ENCODE peak calls at places on chromosomes 5 and 9, in seven cellular contexts. C is caudate nucleus, G is neural progenitor cell, R is right atrium auricular region, H is uterus, U is transverse colon, E is coronary artery. F is an unnamed sample.

GRCh38 chr9:2093920-2094597 is 78.9 kb downstream of the SMARCA2 start:
- DNase-seq in R (no peak), G (no peak), E (no peak), U (no peak), C (no peak), H (no peak), F (no peak)

GRCh38 chr9:129458663-129459549 is 162.0 kb downstream of the C9orf50 start:
- DNase-seq in E (peak), C (no peak), R (no peak), H (peak), G (peak), U (peak), F (peak)

GRCh38 chr5:142514196-142514595 is 171.7 kb downstream of the FGF1 start:
- DNase-seq in R (no peak), E (no peak), C (no peak), G (no peak), H (no peak), U (no peak), F (no peak)

GRCh38 chr5:168332042-168332441 is 40.6 kb downstream of the WWC1 start:
- DNase-seq in U (no peak), H (no peak), E (no peak), R (no peak), C (no peak), G (no peak), F (no peak)

GRCh38 chr5:176629853-176630680 is at the start of the genes EIF4E1B and SNCB:
- DNase-seq in C (no peak), H (no peak), G (peak), U (no peak), R (no peak), E (no peak), F (no peak)

GRCh38 chr5:173582198-173583092 is 34.0 kb downstream of the BOD1 start:
- DNase-seq in E (peak), C (no peak), G (no peak), R (no peak), U (no peak), H (no peak), F (no peak)

GRCh38 chr5:154444559-154445421 is 1.0 kb upstream of the SAP30L start:
- DNase-seq in H (no peak), E (peak), R (no peak), C (no peak), G (peak), U (peak), F (peak)

GRCh38 chr9:122205176-122205575 is 23.6 kb downstream of the LHX6 start:
- DNase-seq in R (no peak), C (no peak), H (no peak), E (no peak), G (no peak), U (no peak), F (no peak)

GRCh38 chr9:112203536-112203935 is 28.4 kb upstream of the SUSD1 start:
- DNase-seq in R (no peak), U (no peak), G (no peak), E (no peak), H (no peak), C (no peak), F (no peak)

DNA sequence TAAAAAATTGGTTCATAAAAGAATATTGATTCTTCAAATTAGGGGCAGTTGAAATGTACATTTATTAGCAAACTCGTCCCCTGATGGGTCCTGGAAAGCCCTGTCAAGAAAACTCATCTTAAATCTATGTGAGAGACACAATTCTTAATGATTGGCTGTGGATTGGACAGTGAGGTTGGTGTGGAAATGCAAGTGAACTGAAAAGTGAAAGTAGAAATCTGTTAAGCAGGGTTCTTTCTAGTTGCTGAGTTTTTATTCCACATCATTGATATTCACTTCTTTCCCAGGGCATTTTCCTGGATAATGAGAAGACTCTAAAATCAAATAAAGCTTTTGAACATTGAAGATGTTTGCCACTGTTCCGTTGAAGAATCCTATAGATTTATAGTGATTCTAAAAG is 292.4 kb downstream of the MAST4 start:
- DNase-seq in E (no peak), H (no peak), C (no peak), G (no peak), U (no peak), R (no peak), F (no peak)
- H3K27ac ChIP-seq in E (no peak), H (peak), C (no peak), G (no peak), U (no peak), R (peak), F (no peak)

GRCh38 chr9:124299519-124300090 is 41.9 kb downstream of the NEK6 start:
- DNase-seq in G (no peak), C (no peak), U (no peak), E (no peak), H (no peak), R (no peak), F (no peak)
- H3K27ac ChIP-seq in G (no peak), C (no peak), U (no peak), E (no peak), H (no peak), R (no peak), F (no peak)

GRCh38 chr5:36919238-36919637 is 42.7 kb downstream of the NIPBL start:
- DNase-seq in G (no peak), R (no peak), H (no peak), C (no peak), E (no peak), U (no peak), F (no peak)

GRCh38 chr5:36919650-36920049 is 43.1 kb downstream of the NIPBL start:
- DNase-seq in G (no peak), C (no peak), H (no peak), R (no peak), U (no peak), E (no peak), F (no peak)

GRCh38 chr5:36915653-36916052 is 39.1 kb downstream of the NIPBL start:
- DNase-seq in H (no peak), R (no peak), E (no peak), U (no peak), G (no peak), C (no peak), F (no peak)
- H3K27ac ChIP-seq in H (no peak), R (no peak), E (no peak), U (no peak), G (no peak), C (no peak), F (no peak)

GRCh38 chr5:146680846-146681585 is 165.0 kb upstream of the GPR151 start:
- DNase-seq in G (no peak), H (no peak), E (no peak), R (no peak), C (no peak), U (no peak), F (no peak)
- H3K27ac ChIP-seq in G (no peak), H (no peak), E (no peak), R (no peak), C (peak), U (peak), F (no peak)

GRCh38 chr5:127960126-127960744 is 123.3 kb upstream of the SLC12A2 start:
- DNase-seq in R (no peak), G (no peak), C (no peak), H (no peak), E (no peak), U (no peak), F (no peak)
- H3K27ac ChIP-seq in R (peak), G (no peak), C (no peak), H (no peak), E (no peak), U (peak), F (no peak)

GRCh38 chr5:111742166-111742565 is 14.8 kb downstream of the NREP start:
- DNase-seq in G (no peak), H (no peak), C (no peak), R (no peak), U (no peak), E (no peak), F (no peak)
- H3K27ac ChIP-seq in G (no peak), H (peak), C (no peak), R (peak), U (peak), E (no peak), F (no peak)

GRCh38 chr5:115475768-115476167 is 68.8 kb downstream of the FEM1C start:
- DNase-seq in U (no peak), R (no peak), C (no peak), G (no peak), E (no peak), H (no peak), F (no peak)

GRCh38 chr5:115471674-115472073 is 72.9 kb downstream of the FEM1C start:
- DNase-seq in E (no peak), U (no peak), H (no peak), G (no peak), R (peak), C (no peak), F (peak)

GRCh38 chr5:115469904-115470516 is 74.6 kb downstream of the FEM1C start:
- DNase-seq in R (no peak), C (no peak), H (no peak), E (no peak), U (no peak), G (no peak), F (no peak)

GRCh38 chr5:115470921-115471320 is 73.7 kb downstream of the FEM1C start:
- DNase-seq in R (no peak), E (no peak), G (no peak), U (no peak), C (no peak), H (no peak), F (no peak)

DNA sequence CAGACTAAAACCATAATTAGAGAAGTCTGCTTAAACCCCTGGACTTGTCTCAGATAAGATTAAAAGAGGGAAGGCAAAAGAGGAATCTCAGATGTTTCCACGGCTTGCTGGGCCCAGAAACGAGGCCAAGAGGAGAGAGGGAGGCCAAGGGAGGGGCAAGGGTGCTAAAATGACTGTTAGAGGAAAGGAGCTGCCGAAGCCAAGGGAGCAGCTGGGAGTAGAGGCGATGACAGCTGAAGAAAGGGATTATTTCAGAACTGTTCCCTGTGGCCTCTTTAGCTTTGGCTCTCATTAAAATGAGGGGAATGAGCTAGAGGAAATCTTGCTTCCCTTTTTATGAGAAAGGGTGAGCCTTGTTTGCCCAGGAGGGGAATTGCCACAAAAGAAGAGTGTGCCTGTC is 72.0 kb downstream of the FEM1C start:
- DNase-seq in C (no peak), G (no peak), H (no peak), U (no peak), E (no peak), R (no peak), F (no peak)
- H3K27ac ChIP-seq in C (no peak), G (no peak), H (no peak), U (no peak), E (no peak), R (no peak), F (no peak)

DNA sequence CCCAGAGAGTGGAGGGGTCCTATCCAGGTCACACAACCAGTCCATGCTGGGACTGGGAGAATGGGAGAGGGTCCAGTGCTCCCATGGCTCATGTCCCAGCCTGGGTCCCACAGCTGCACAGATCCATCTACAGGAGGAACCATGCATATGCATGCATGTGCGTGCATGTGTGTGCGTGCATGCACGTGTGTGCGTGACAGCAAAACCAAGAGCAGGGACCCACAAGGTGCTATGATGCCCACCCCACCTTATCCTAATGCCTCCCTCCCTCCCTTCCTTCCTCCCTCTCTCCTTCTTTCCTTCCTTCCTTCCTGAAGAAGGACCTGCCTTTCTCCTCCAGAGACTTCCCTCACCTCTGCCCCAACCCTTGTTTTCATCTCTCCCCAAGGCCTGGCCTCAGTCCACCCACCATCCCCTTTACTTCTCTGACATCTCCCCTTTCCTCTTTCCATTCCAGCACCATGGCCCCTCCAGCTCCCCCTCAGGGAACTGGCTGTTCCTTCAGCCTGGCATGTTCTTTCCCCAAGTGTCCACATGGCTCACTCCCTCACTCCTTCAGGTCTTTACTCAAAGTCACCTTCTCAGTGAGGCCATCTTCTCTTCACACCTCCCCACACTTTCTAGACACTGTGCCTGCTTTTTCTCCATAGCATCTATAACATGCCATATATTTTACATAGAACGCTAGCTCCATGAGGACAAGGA is 21.8 kb downstream of the AQP7 start:
- DNase-seq in E (no peak), R (no peak), C (no peak), U (no peak), H (no peak), G (no peak), F (no peak)
- H3K27ac ChIP-seq in E (no peak), R (peak), C (no peak), U (no peak), H (no peak), G (no peak), F (no peak)

DNA sequence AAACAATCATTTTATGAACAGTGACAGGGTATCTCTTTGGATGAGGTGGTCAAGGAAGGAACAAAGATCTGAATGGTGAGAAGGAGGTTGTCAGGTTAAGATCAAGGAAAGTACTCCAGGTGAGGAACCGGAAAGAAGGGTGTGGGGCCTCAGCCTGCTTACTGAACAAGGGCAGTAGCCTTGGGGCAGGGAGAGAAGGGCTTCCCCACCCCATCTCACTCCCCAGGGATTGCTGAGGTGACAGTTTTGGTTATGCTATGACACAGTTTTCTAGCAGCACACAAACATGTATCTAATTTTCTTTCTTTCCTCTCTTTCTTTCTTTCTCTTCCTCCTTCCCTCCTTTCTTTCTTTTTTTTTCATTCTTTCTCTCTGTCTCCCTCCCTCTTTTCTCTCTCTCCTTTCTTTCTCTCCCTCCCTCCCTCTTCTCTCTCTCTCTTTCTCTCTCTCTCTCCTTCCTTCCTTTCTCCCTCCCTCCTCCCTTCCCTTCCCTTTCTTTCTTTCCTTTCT is 4.1 kb upstream of the HDHD3 start:
- DNase-seq in C (no peak), U (peak), G (no peak), R (no peak), E (no peak), H (no peak), F (no peak)
- H3K27ac ChIP-seq in C (no peak), U (peak), G (no peak), R (no peak), E (no peak), H (no peak), F (no peak)

GRCh38 chr9:36898621-36899020 is 135.4 kb downstream of the PAX5 start:
- DNase-seq in H (no peak), E (peak), R (no peak), G (no peak), U (no peak), C (no peak), F (no peak)
- H3K27ac ChIP-seq in H (no peak), E (no peak), R (no peak), G (no peak), U (no peak), C (no peak), F (no peak)